ENCODE peak calls at places on chromosomes 16 and 17, in five cellular contexts. Y, A, W, N and Z are unnamed samples.

GRCh38 chr16:55189975-55190636 is 133.9 kb upstream of the IRX6 start:
- DNase-seq in Y (no peak), W (no peak), N (no peak), A (no peak), Z (no peak)

GRCh38 chr17:5121186-5121841 is 5.5 kb downstream of the USP6 start:
- DNase-seq in Y (no peak), N (no peak), A (no peak), W (no peak), Z (no peak)

GRCh38 chr17:30323895-30324319 is 9.9 kb downstream of the TMIGD1 start:
- DNase-seq in N (peak; percentile 33), Y (peak; percentile 43), W (no peak), A (peak; percentile 54), Z (no peak)

GRCh38 chr17:3917391-3917931 is 1.2 kb upstream of the P2RX1 start:
- DNase-seq in N (no peak), Y (no peak), A (no peak), W (no peak), Z (no peak)

GRCh38 chr16:56632160-56632847 is at the start of gene MT1M:
- DNase-seq in W (no peak), N (peak; percentile 39), Y (no peak), A (no peak), Z (no peak)

GRCh38 chr16:16045879-16046278 is 96.5 kb downstream of the ABCC1 start:
- DNase-seq in W (no peak), N (no peak), Y (no peak), A (no peak), Z (no peak)

GRCh38 chr17:50331085-50331791 is 14.7 kb upstream of the XYLT2 start:
- DNase-seq in W (no peak), N (peak; percentile 57), A (no peak), Y (no peak), Z (no peak)

GRCh38 chr17:45292696-45293412 is 24.0 kb downstream of the MAP3K14 start:
- DNase-seq in W (no peak), N (no peak), Y (no peak), A (no peak), Z (no peak)